ENCODE peak calls at places on chromosome 21, in eight cellular contexts. P, U, Q, Y, X, S, B and N are unnamed samples.

GRCh38 chr21:42238185-42238934 is 19.4 kb downstream of the ABCG1 start:
- DNase-seq in P (no peak), U (no peak), Q (peak; percentile 56), Y (no peak), X (no peak), S (no peak), B (no peak), N (no peak)

GRCh38 chr21:31326478-31327247 is 17.4 kb downstream of the TIAM1 start:
- DNase-seq in P (no peak), U (no peak), Q (no peak), Y (no peak), X (no peak), S (no peak), B (no peak), N (no peak)

GRCh38 chr21:36773111-36773510 is 74.2 kb downstream of the SIM2 start:
- DNase-seq in P (no peak), U (peak; percentile 84), Q (no peak), Y (peak; percentile 83), X (no peak), S (peak; percentile 54), B (peak; percentile 34), N (peak; percentile 72)

GRCh38 chr21:28949318-28949717 is 43.4 kb downstream of the LTN1 start:
- DNase-seq in P (no peak), U (no peak), Q (no peak), Y (no peak), X (no peak), S (no peak), B (no peak), N (no peak)

GRCh38 chr21:36807421-36808004 is 108.6 kb downstream of the SIM2 start:
- DNase-seq in P (no peak), U (no peak), Q (no peak), Y (no peak), X (no peak), S (no peak), B (no peak), N (no peak)

GRCh38 chr21:36949171-36950141 is 17.0 kb downstream of the HLCS start:
- DNase-seq in P (no peak), U (no peak), Q (no peak), Y (no peak), X (no peak), S (no peak), B (no peak), N (no peak)

GRCh38 chr21:35254752-35255138 is 205.6 kb upstream of the RUNX1 start:
- DNase-seq in P (no peak), U (no peak), Q (no peak), Y (no peak), X (no peak), S (no peak), B (no peak), N (no peak)

GRCh38 chr21:37530901-37531351 is 164.4 kb downstream of the DYRK1A start:
- DNase-seq in P (no peak), U (no peak), Q (no peak), Y (no peak), X (no peak), S (no peak), B (no peak), N (no peak)

GRCh38 chr21:25636727-25637126 is 2.3 kb upstream of the JAM2 start:
- DNase-seq in P (no peak), U (no peak), Q (no peak), Y (no peak), X (no peak), S (no peak), B (no peak), N (no peak)

GRCh38 chr21:45516071-45516670 is 26.1 kb downstream of the SLC19A1 start:
- DNase-seq in P (no peak), U (peak; percentile 59), Q (no peak), Y (no peak), X (peak; percentile 48), S (no peak), B (no peak), N (peak; percentile 35)